ENCODE peak calls at places on chromosomes 3 and 15, in seven cellular contexts. A, U, L, C, J, I and Z are unnamed samples.

GRCh38 chr3:123027292-123028232 is at the start of gene SEMA5B:
- DNase-seq in A (peak; percentile 23), U (no peak), L (no peak), C (peak; percentile 92), J (peak; percentile 24), I (peak; percentile 17), Z (peak; percentile 23)

GRCh38 chr3:15903776-15904720 is 106.3 kb upstream of the ANKRD28 start:
- DNase-seq in A (no peak), U (no peak), L (no peak), C (no peak), J (no peak), I (no peak), Z (no peak)

GRCh38 chr15:95425859-95426258 is 904.6 kb upstream of the NR2F2 start:
- DNase-seq in A (no peak), U (no peak), L (no peak), C (no peak), J (no peak), I (no peak), Z (no peak)

GRCh38 chr3:52403271-52403841 is 41.5 kb downstream of the SEMA3G start:
- DNase-seq in A (no peak), U (no peak), L (no peak), C (no peak), J (no peak), I (no peak), Z (no peak)

GRCh38 chr3:149251186-149251585 is 29.6 kb upstream of the CP start:
- DNase-seq in A (no peak), U (no peak), L (no peak), C (no peak), J (no peak), I (no peak), Z (no peak)

GRCh38 chr15:57041416-57041815 is 123.0 kb downstream of the TCF12 start:
- DNase-seq in A (no peak), U (no peak), L (no peak), C (no peak), J (no peak), I (peak; percentile 79), Z (no peak)

GRCh38 chr3:8629151-8630021 is 15.2 kb downstream of the SSUH2 start:
- DNase-seq in A (no peak), U (no peak), L (peak; percentile 86), C (no peak), J (peak; percentile 83), I (no peak), Z (peak; percentile 82)

GRCh38 chr15:35256555-35256954 is 171.5 kb upstream of the NANOGP8 start:
- DNase-seq in A (no peak), U (no peak), L (no peak), C (no peak), J (no peak), I (no peak), Z (no peak)

GRCh38 chr15:55407631-55407948 is 569 bp downstream of the CCPG1 start:
- DNase-seq in A (no peak), U (no peak), L (no peak), C (no peak), J (no peak), I (no peak), Z (no peak)